ENCODE peak calls at places on chromosomes 2 and 18, in five cellular contexts. One of them, this sample, is unnamed.

GRCh38 chr2:223602972-223603371 is 811 bp upstream of the SCG2 start:
- DNase-seq in HepG2: no peak
- DNase-seq in GM12864: no peak
- DNase-seq in B cell: no peak
- DNase-seq in esophagus squamous epithelium: no peak
- DNase-seq in this sample: no peak

GRCh38 chr2:174760845-174761473 is 3.3 kb downstream of the CHRNA1 start:
- DNase-seq in HepG2: no peak
- DNase-seq in GM12864: no peak
- DNase-seq in B cell: no peak
- DNase-seq in esophagus squamous epithelium: no peak
- DNase-seq in this sample: no peak

GRCh38 chr18:57437782-57438668 is 2.9 kb downstream of the ONECUT2 start:
- DNase-seq in HepG2: peak; percentile 75
- DNase-seq in GM12864: no peak
- DNase-seq in B cell: peak; percentile 31
- DNase-seq in esophagus squamous epithelium: no peak
- DNase-seq in this sample: peak; percentile 84

GRCh38 chr2:67389286-67389685 is 7.8 kb upstream of the ETAA1 start:
- DNase-seq in HepG2: no peak
- DNase-seq in GM12864: no peak
- DNase-seq in B cell: no peak
- DNase-seq in esophagus squamous epithelium: no peak
- DNase-seq in this sample: no peak

GRCh38 chr2:120452131-120452530 is 106.2 kb downstream of the INHBB start:
- DNase-seq in HepG2: no peak
- DNase-seq in GM12864: no peak
- DNase-seq in B cell: no peak
- DNase-seq in esophagus squamous epithelium: no peak
- DNase-seq in this sample: no peak

GRCh38 chr2:191065785-191066184 is 51.8 kb upstream of the STAT1 start:
- DNase-seq in HepG2: no peak
- DNase-seq in GM12864: no peak
- DNase-seq in B cell: no peak
- DNase-seq in esophagus squamous epithelium: no peak
- DNase-seq in this sample: no peak

GRCh38 chr2:137206064-137206463 is 440.7 kb downstream of the THSD7B start:
- DNase-seq in HepG2: no peak
- DNase-seq in GM12864: no peak
- DNase-seq in B cell: no peak
- DNase-seq in esophagus squamous epithelium: no peak
- DNase-seq in this sample: no peak

GRCh38 chr2:17558053-17558452 is 17.6 kb downstream of the VSNL1 start:
- DNase-seq in HepG2: no peak
- DNase-seq in GM12864: no peak
- DNase-seq in B cell: no peak
- DNase-seq in esophagus squamous epithelium: no peak
- DNase-seq in this sample: no peak

GRCh38 chr2:136384541-136385303 is 266.8 kb upstream of the CXCR4 start:
- DNase-seq in HepG2: peak; percentile 35
- DNase-seq in GM12864: no peak
- DNase-seq in B cell: peak; percentile 74
- DNase-seq in esophagus squamous epithelium: no peak
- DNase-seq in this sample: peak; percentile 47

GRCh38 chr2:149375801-149376349 is 45.5 kb downstream of the LYPD6 start:
- DNase-seq in HepG2: no peak
- DNase-seq in GM12864: no peak
- DNase-seq in B cell: no peak
- DNase-seq in esophagus squamous epithelium: no peak
- DNase-seq in this sample: no peak

GRCh38 chr18:80119111-80119510 is 10.0 kb downstream of the ADNP2 start:
- DNase-seq in HepG2: no peak
- DNase-seq in GM12864: no peak
- DNase-seq in B cell: no peak
- DNase-seq in esophagus squamous epithelium: no peak
- DNase-seq in this sample: no peak

GRCh38 chr2:227447606-227448005 is 24.4 kb upstream of the AGFG1 start:
- DNase-seq in HepG2: peak; percentile 52
- DNase-seq in GM12864: no peak
- DNase-seq in B cell: no peak
- DNase-seq in esophagus squamous epithelium: no peak
- DNase-seq in this sample: no peak

GRCh38 chr2:139296672-139297209 is 516.6 kb upstream of the NXPH2 start:
- DNase-seq in HepG2: no peak
- DNase-seq in GM12864: no peak
- DNase-seq in B cell: no peak
- DNase-seq in esophagus squamous epithelium: no peak
- DNase-seq in this sample: no peak

GRCh38 chr18:10950080-10950875 is 199.1 kb downstream of the PIEZO2 start:
- DNase-seq in HepG2: no peak
- DNase-seq in GM12864: no peak
- DNase-seq in B cell: no peak
- DNase-seq in esophagus squamous epithelium: no peak
- DNase-seq in this sample: no peak

GRCh38 chr2:119758881-119759450 is 756 bp upstream of the PTPN4 start:
- DNase-seq in HepG2: no peak
- DNase-seq in GM12864: no peak
- DNase-seq in B cell: no peak
- DNase-seq in esophagus squamous epithelium: no peak
- DNase-seq in this sample: no peak

GRCh38 chr2:228699400-228699799 is 517.9 kb upstream of the SPHKAP start:
- DNase-seq in HepG2: no peak
- DNase-seq in GM12864: no peak
- DNase-seq in B cell: no peak
- DNase-seq in esophagus squamous epithelium: no peak
- DNase-seq in this sample: no peak

GRCh38 chr2:190359896-190360376 is 16.5 kb downstream of the INPP1 start:
- DNase-seq in HepG2: peak; percentile 51
- DNase-seq in GM12864: no peak
- DNase-seq in B cell: peak; percentile 58
- DNase-seq in esophagus squamous epithelium: no peak
- DNase-seq in this sample: peak; percentile 37

GRCh38 chr2:30709516-30709915 is 97.7 kb downstream of the CAPN13 start:
- DNase-seq in HepG2: no peak
- DNase-seq in GM12864: no peak
- DNase-seq in B cell: no peak
- DNase-seq in esophagus squamous epithelium: no peak
- DNase-seq in this sample: no peak

GRCh38 chr2:46236006-46236875 is 61.0 kb upstream of the EPAS1 start:
- DNase-seq in HepG2: no peak
- DNase-seq in GM12864: no peak
- DNase-seq in B cell: no peak
- DNase-seq in esophagus squamous epithelium: no peak
- DNase-seq in this sample: no peak

GRCh38 chr2:181052523-181052891 is 72.1 kb downstream of the UBE2E3 start:
- DNase-seq in HepG2: no peak
- DNase-seq in GM12864: no peak
- DNase-seq in B cell: no peak
- DNase-seq in esophagus squamous epithelium: no peak
- DNase-seq in this sample: no peak

GRCh38 chr2:1744151-1744445 is 217 bp downstream of the PXDN start:
- DNase-seq in HepG2: no peak
- DNase-seq in GM12864: no peak
- DNase-seq in B cell: peak; percentile 23
- DNase-seq in esophagus squamous epithelium: no peak
- DNase-seq in this sample: no peak

GRCh38 chr2:164657129-164657528 is 35.8 kb upstream of the GRB14 start:
- DNase-seq in HepG2: no peak
- DNase-seq in GM12864: no peak
- DNase-seq in B cell: no peak
- DNase-seq in esophagus squamous epithelium: no peak
- DNase-seq in this sample: no peak

GRCh38 chr2:130830538-130830937 is 6.2 kb upstream of the ARHGEF4 start:
- DNase-seq in HepG2: no peak
- DNase-seq in GM12864: no peak
- DNase-seq in B cell: no peak
- DNase-seq in esophagus squamous epithelium: no peak
- DNase-seq in this sample: no peak

DNA sequence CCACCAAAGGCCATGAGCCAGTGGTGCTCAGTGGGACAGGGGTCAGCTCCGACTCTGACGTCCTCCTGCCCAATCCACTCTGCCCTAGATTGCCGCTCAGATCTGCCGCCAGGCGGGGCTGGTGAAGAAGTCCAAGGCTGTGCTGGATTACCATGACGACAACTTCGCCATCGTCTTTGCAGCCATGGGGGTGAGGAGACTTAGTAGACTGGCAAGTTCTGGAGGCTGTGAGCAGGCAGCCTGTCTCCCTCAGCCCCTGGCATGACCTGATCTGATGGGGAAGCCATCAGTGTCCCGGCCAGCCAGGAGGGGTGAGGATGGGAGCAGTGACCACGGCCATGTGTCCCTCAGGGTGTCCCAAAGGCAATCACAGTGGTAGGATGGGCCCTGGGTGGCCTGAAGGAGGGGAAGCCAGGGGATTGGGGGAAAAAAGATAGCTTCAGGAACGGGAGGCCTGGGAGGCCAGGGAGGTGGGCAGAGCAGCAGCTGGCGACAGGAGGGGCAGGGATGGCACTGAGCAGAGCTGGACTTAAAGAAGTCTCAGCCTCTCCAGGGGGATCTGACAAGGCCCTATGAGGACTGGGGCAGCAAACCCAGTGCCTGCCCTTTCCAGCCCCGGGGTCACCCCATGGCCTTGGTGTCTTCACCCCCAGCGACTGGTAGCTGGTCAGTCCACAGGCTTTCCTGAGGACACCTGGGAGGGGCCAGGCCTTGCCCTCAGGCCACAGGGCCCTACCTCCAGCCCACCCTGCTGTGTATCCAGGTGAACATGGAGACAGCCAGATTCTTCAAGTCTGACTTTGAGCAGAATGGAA is 17.4 kb upstream of the ANKRD53 start:
- DNase-seq in HepG2: no peak
- DNase-seq in GM12864: no peak
- DNase-seq in B cell: no peak
- DNase-seq in esophagus squamous epithelium: no peak
- DNase-seq in this sample: no peak
- TF ChIP-seq CTCF in HepG2: no peak
- TF ChIP-seq CTCF in GM12864: no peak
- TF ChIP-seq CTCF in B cell: no peak
- TF ChIP-seq CTCF in esophagus squamous epithelium: no peak
- TF ChIP-seq CTCF in this sample: no peak

GRCh38 chr18:73777356-73778051 is 370.1 kb downstream of the FBXO15 start:
- DNase-seq in HepG2: no peak
- DNase-seq in GM12864: no peak
- DNase-seq in B cell: no peak
- DNase-seq in esophagus squamous epithelium: no peak
- DNase-seq in this sample: no peak

GRCh38 chr18:73778052-73778395 is 369.6 kb downstream of the FBXO15 start:
- DNase-seq in HepG2: no peak
- DNase-seq in GM12864: no peak
- DNase-seq in B cell: no peak
- DNase-seq in esophagus squamous epithelium: no peak
- DNase-seq in this sample: no peak

GRCh38 chr18:73780218-73780617 is 367.4 kb downstream of the FBXO15 start:
- DNase-seq in HepG2: no peak
- DNase-seq in GM12864: no peak
- DNase-seq in B cell: no peak
- DNase-seq in esophagus squamous epithelium: no peak
- DNase-seq in this sample: no peak

DNA sequence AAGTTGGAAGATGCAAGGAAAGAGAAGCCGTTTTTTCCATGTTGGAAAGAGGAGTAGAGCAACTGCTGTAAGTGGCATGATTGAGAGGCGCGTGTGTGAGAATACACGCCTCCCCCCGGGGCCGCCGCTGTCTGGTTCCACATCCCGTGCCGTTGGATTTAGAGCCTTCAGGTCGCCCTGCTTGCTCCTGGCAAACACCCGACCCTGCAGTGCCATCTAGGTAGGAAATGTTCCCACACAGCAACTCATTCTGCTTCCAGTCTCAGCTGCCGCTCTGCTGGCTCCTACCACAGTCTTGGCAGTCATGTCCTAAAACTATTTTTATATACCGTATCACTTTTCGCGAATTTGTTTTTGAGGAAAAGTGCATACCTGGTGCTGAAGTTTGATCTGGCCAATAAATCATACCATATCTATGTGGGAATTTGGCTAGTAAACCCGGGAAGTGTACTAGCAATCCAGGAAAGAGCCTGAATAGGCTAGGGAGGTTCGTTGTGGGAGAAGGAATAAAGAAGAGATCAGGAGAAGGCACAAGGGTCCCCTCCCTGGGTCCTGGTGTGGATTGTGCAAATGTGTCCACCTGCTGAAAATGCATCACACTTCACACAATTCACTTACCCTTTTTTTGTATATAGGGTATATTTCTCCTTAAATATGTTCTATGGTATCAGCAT is 372.7 kb downstream of the FBXO15 start:
- DNase-seq in HepG2: no peak
- DNase-seq in GM12864: no peak
- DNase-seq in B cell: no peak
- DNase-seq in esophagus squamous epithelium: no peak
- DNase-seq in this sample: no peak
- TF ChIP-seq CTCF in HepG2: peak; percentile 12
- TF ChIP-seq CTCF in GM12864: no peak
- TF ChIP-seq CTCF in B cell: no peak
- TF ChIP-seq CTCF in esophagus squamous epithelium: no peak
- TF ChIP-seq CTCF in this sample: no peak

GRCh38 chr2:239529313-239530015 is 128.6 kb upstream of the HDAC4 start:
- DNase-seq in HepG2: no peak
- DNase-seq in GM12864: no peak
- DNase-seq in B cell: no peak
- DNase-seq in esophagus squamous epithelium: no peak
- DNase-seq in this sample: no peak

GRCh38 chr2:239526666-239527415 is 126.0 kb upstream of the HDAC4 start:
- DNase-seq in HepG2: no peak
- DNase-seq in GM12864: no peak
- DNase-seq in B cell: no peak
- DNase-seq in esophagus squamous epithelium: no peak
- DNase-seq in this sample: no peak

GRCh38 chr2:239528883-239529282 is 128.1 kb upstream of the HDAC4 start:
- DNase-seq in HepG2: no peak
- DNase-seq in GM12864: no peak
- DNase-seq in B cell: no peak
- DNase-seq in esophagus squamous epithelium: no peak
- DNase-seq in this sample: no peak

GRCh38 chr2:239526038-239526437 is 125.2 kb upstream of the HDAC4 start:
- DNase-seq in HepG2: no peak
- DNase-seq in GM12864: no peak
- DNase-seq in B cell: no peak
- DNase-seq in esophagus squamous epithelium: no peak
- DNase-seq in this sample: no peak

DNA sequence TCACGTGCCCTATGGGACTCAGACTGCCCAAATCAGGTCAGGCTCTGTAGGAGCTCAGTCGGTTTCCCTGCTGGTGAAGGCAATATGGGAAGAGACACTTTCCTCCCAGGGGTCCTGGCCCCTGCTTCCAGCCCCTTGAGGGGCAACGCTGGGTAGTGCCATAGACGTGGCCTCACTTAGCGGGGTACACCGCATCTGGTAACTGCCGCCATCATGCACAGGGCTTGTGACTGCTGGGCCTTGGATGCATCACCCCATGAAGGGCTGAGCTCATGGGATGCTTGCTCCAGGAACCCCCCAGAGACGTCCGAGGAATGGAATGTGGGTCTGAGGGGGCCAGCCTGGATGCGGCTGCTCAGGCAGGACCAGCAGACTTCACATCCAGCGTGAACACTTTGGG is 127.3 kb upstream of the HDAC4 start:
- DNase-seq in HepG2: no peak
- DNase-seq in GM12864: no peak
- DNase-seq in B cell: no peak
- DNase-seq in esophagus squamous epithelium: no peak
- DNase-seq in this sample: no peak
- TF ChIP-seq CTCF in HepG2: no peak
- TF ChIP-seq CTCF in GM12864: no peak
- TF ChIP-seq CTCF in B cell: no peak
- TF ChIP-seq CTCF in esophagus squamous epithelium: no peak
- TF ChIP-seq CTCF in this sample: no peak

GRCh38 chr2:3535794-3536681 is 16.7 kb upstream of the ADI1 start:
- DNase-seq in HepG2: peak; percentile 88
- DNase-seq in GM12864: no peak
- DNase-seq in B cell: no peak
- DNase-seq in esophagus squamous epithelium: peak; percentile 15
- DNase-seq in this sample: peak; percentile 36
- TF ChIP-seq CTCF in HepG2: peak; percentile 56
- TF ChIP-seq CTCF in GM12864: no peak
- TF ChIP-seq CTCF in B cell: no peak
- TF ChIP-seq CTCF in esophagus squamous epithelium: no peak
- TF ChIP-seq CTCF in this sample: no peak